ENCODE peak calls at places on chromosome 9, in seven cellular contexts. D, B, O, C, Z, K and E are unnamed samples. For H3K4me1, the result is how much of the 10 kb centered on the place peaks cover.

GRCh38 chr9:6354072-6354686 is 26.0 kb downstream of the TPD52L3 start:
- DNase-seq in B (peak), Z (no peak), K (peak), O (peak), D (no peak), C (peak), E (no peak)

GRCh38 chr9:98491778-98492177 is 217.0 kb downstream of the GABBR2 start:
- DNase-seq in C (no peak), O (no peak), B (no peak), Z (no peak), D (no peak), K (peak), E (no peak)

GRCh38 chr9:97830884-97831829 is 21.9 kb upstream of the FOXE1 start:
- DNase-seq in B (peak), C (peak), K (no peak), Z (no peak), O (no peak), D (no peak), E (no peak)

GRCh38 chr9:78127271-78128225 is 95.9 kb upstream of the GNAQ start:
- DNase-seq in D (no peak), C (no peak), B (no peak), K (no peak), O (no peak), Z (no peak), E (no peak)

GRCh38 chr9:133712221-133713100 is 25.7 kb downstream of the SARDH start:
- DNase-seq in Z (no peak), B (no peak), K (no peak), C (peak), D (no peak), O (no peak), E (no peak)

GRCh38 chr9:71637433-71637832 is 130.9 kb downstream of the CEMIP2 start:
- DNase-seq in K (no peak), O (no peak), D (no peak), C (no peak), Z (no peak), B (no peak), E (no peak)

GRCh38 chr9:95497772-95498171 is 19.0 kb downstream of the PTCH1 start:
- DNase-seq in B (no peak), Z (no peak), K (no peak), D (no peak), O (no peak), C (no peak), E (no peak)

GRCh38 chr9:26974927-26975326 is 18.7 kb downstream of the IFT74 start:
- DNase-seq in O (no peak), D (no peak), K (peak), C (peak), B (peak), Z (no peak), E (no peak)

GRCh38 chr9:136078025-136078424 is 17.1 kb downstream of the NACC2 start:
- DNase-seq in B (peak), Z (no peak), K (no peak), O (no peak), C (no peak), D (no peak), E (no peak)

GRCh38 chr9:131349881-131350563 is 43.9 kb upstream of the PRRC2B start:
- DNase-seq in D (peak), O (peak), B (peak), K (peak), Z (peak), C (peak), E (peak)

GRCh38 chr9:18245911-18246310 is 228.0 kb upstream of the ADAMTSL1 start:
- DNase-seq in B (no peak), C (no peak), K (no peak), D (no peak), Z (no peak), O (no peak), E (no peak)
- TF ChIP-seq CTCF in B (peak), C (no peak), K (no peak), D (no peak), Z (no peak), O (no peak), E (no peak)

DNA sequence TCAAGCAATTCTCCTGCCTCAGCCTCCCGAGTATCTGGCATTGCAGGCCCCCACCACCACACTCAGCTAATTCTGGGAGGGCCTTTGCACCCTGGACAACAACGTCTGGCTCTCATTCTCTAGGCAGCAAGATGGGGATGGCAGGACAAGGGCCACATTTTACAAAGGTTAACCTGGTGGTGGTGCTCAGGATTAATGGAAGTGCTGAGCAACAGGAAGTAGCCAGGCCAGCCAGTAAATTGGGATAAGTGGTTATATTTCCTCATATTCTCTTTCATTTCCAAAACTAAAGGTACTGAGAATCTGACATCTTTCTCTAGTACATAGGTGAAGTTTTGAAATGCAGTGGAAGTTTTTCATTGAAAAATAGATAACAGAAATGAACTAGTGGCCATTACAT is 24.7 kb upstream of the ASPN start:
- DNase-seq in K (no peak), C (no peak), O (no peak), Z (no peak), D (no peak), B (no peak), E (no peak)
- H3K4me1 ChIP-seq in K (under half), C (under half), O (under half), Z (under half), D (under half), B (under half), E (under half)

DNA sequence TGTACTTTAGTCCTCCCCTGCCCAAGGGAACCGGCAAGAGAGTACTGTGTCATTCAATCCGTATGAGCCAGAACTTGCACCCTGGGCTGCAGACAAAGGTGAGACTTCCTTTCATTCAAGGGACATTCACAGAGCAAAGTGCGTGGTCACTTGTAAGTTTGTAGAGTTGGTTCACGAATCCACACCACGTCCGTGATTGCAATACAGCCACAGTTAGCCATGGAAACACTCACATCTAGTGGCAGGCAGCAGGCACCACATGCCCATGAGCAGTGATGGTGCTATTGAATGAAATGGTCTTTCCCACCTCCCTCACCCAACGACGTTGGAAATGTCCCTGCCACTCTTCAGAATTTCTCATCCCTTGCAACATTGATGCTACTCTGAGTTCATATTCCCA is 72.6 kb downstream of the SYK start:
- DNase-seq in O (no peak), K (no peak), D (no peak), B (no peak), Z (no peak), C (no peak), E (no peak)
- TF ChIP-seq CTCF in O (no peak), K (peak), D (no peak), B (no peak), Z (no peak), C (peak), E (no peak)

DNA sequence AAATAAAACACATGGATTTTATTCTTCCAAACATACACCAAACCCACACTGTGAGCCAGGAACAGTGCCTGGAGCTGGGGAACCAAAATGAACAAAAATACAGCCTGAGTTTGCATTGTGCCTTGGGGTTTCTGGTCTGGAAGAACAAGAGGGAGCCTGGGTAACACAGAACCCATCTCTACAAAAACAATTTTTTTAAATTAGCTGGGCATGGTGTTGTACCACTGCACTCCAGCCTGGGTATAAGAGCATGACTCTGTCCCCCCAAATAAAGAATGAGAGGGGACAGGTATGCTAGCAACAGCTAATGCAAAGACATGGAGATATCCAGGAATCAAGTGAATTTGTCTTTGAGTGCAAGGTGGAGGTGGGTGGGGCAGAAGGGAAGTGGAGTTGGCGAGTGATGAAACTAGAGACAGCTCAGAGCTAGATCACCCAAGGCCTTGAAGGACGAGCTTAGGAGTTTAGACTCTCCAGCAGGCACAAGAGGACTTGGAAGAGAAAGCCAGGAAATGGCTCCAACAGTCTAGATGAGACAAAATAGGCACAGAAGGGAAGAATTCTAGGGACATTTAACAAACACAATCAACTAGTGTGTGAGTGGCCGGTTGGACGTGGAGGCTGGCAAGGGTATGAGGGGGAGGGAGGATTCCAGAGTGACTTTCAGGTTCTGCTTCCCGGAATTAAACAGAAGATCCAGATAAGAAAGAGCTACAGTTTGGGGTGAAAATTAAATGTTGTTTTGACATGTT is 47.4 kb downstream of the FNBP1 start:
- DNase-seq in B (peak), D (no peak), Z (no peak), O (peak), C (no peak), K (no peak), E (no peak)
- H3K4me1 ChIP-seq in B (under half), D (under half), Z (under half), O (under half), C (under half), K (under half), E (under half)

GRCh38 chr9:93520523-93520922 is 55.9 kb upstream of the PHF2 start:
- DNase-seq in O (no peak), K (no peak), C (no peak), Z (no peak), D (no peak), B (no peak), E (no peak)
- TF ChIP-seq CTCF in O (no peak), K (no peak), C (no peak), Z (no peak), D (no peak), B (no peak), E (no peak)

DNA sequence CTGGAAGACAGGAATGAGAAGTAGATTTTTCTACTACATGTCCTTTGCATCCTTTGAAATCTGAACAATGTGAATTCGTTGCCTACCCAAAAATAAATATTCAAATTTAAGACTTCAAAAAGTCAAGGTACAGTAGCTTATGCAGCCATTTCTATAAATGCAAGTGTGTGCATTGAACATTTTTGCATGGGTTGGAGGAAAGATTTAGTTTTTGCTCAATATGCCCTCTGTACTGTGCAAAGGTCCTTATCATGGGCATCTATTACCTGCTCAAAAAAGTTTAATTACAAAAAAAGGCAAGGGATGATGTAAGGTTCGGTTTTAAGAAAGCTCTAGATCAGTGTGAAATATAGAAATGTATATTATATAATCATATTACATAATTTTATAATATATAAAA is 22.6 kb downstream of the AKNA start:
- DNase-seq in B (no peak), K (no peak), D (no peak), O (no peak), C (no peak), Z (no peak), E (no peak)
- H3K4me1 ChIP-seq in B (under half), K (under half), D (under half), O (under half), C (under half), Z (under half), E (under half)